ENCODE peak calls at places on chromosomes 6 and 20, in six cellular contexts. X is erythroblast; M is stimulated activated CD4-positive, alpha-beta T cell treated with anti-CD3 and anti-CD28 coated beads, Interleukin-4, amount 100 ng/mL, for 48 hours; K is C1 segment of cervical spinal cord; S is HT-29; D is HFFc6. C is an unnamed sample.

GRCh38 chr20:49964964-49965780 is 17.6 kb upstream of the SNAI1 start:
- DNase-seq in K (no peak), S (peak), M (peak), X (peak), D (no peak), C (no peak)

GRCh38 chr20:38423541-38423940 is 11.6 kb downstream of the SNHG17 start:
- DNase-seq in S (no peak), D (no peak), K (no peak), M (no peak), X (no peak), C (no peak)

GRCh38 chr6:107345398-107345797 is 114.0 kb downstream of the PDSS2 start:
- DNase-seq in K (no peak), D (no peak), M (no peak), X (no peak), S (no peak), C (no peak)

GRCh38 chr6:156395276-156395675 is 381.9 kb upstream of the ARID1B start:
- DNase-seq in M (no peak), X (no peak), D (no peak), S (no peak), K (no peak), C (peak)

GRCh38 chr20:11378252-11378651 is 539.4 kb upstream of the BTBD3 start:
- DNase-seq in D (no peak), K (no peak), S (no peak), M (no peak), X (no peak), C (no peak)

GRCh38 chr6:35400901-35401311 is 51.2 kb upstream of the FANCE start:
- DNase-seq in X (no peak), M (no peak), K (no peak), D (no peak), S (peak), C (no peak)

GRCh38 chr20:58659841-58660240 is 8.8 kb downstream of the STX16 start:
- DNase-seq in D (no peak), X (no peak), K (no peak), M (no peak), S (no peak), C (no peak)

GRCh38 chr6:146874278-146875018 is 275.7 kb downstream of the ADGB start:
- DNase-seq in K (no peak), D (no peak), M (no peak), S (no peak), X (no peak), C (no peak)

GRCh38 chr20:48295445-48295903 is 510.2 kb upstream of the SULF2 start:
- DNase-seq in M (no peak), S (peak), D (peak), K (no peak), X (no peak), C (no peak)

GRCh38 chr6:1502041-1502440 is 107.7 kb upstream of the FOXC1 start:
- DNase-seq in M (no peak), K (no peak), X (no peak), D (no peak), S (no peak), C (no peak)

GRCh38 chr6:167350731-167351655 is 26.1 kb downstream of the TTLL2 start:
- DNase-seq in K (no peak), D (no peak), M (peak), X (peak), S (peak), C (peak)

GRCh38 chr6:131368077-131368911 is 204.7 kb upstream of the ARG1 start:
- DNase-seq in X (no peak), M (no peak), S (peak), D (no peak), K (no peak), C (no peak)

GRCh38 chr20:4702562-4703280 is 19.0 kb upstream of the PRND start:
- DNase-seq in D (no peak), X (no peak), M (no peak), K (no peak), S (no peak), C (no peak)

GRCh38 chr6:169536446-169537170 is 165.2 kb downstream of the WDR27 start:
- DNase-seq in D (peak), M (no peak), K (no peak), X (no peak), S (no peak), C (no peak)

GRCh38 chr6:31575335-31575901 is at the start of gene TNF:
- DNase-seq in X (no peak), D (peak), M (peak), S (no peak), K (no peak), C (peak)

GRCh38 chr6:146598785-146599405 is at the start of gene ADGB:
- DNase-seq in S (peak), K (no peak), D (peak), M (no peak), X (peak), C (no peak)

GRCh38 chr6:146997062-146997461 is 207.2 kb upstream of the STXBP5 start:
- DNase-seq in X (no peak), S (no peak), D (peak), M (no peak), K (no peak), C (no peak)

GRCh38 chr20:21512634-21513180 is 1.2 kb downstream of the NKX2-2 start:
- DNase-seq in X (no peak), S (no peak), D (no peak), M (no peak), K (no peak), C (no peak)

GRCh38 chr6:168050861-168051586 is 28.0 kb downstream of the FRMD1 start:
- DNase-seq in K (no peak), M (no peak), S (no peak), X (no peak), D (no peak), C (no peak)

GRCh38 chr6:30882764-30883475 is 1.4 kb upstream of the DDR1 start:
- DNase-seq in K (no peak), M (no peak), D (no peak), X (no peak), S (peak), C (no peak)

GRCh38 chr6:30259140-30260035 is 46.2 kb upstream of the TRIM26 start:
- DNase-seq in D (peak), K (peak), M (peak), X (peak), S (no peak), C (peak)

GRCh38 chr6:118186676-118187567 is 279.9 kb downstream of the SLC35F1 start:
- DNase-seq in D (no peak), M (no peak), S (no peak), X (no peak), K (no peak), C (no peak)

GRCh38 chr6:142378138-142378875 is 76.5 kb downstream of the ADGRG6 start:
- DNase-seq in S (no peak), X (no peak), M (no peak), K (no peak), D (peak), C (no peak)

GRCh38 chr6:41548098-41548840 is 2.1 kb downstream of the FOXP4 start:
- DNase-seq in D (no peak), S (peak), K (no peak), X (no peak), M (peak), C (peak)

GRCh38 chr6:138331444-138331843 is 46.3 kb upstream of the SMIM28 start:
- DNase-seq in K (no peak), S (no peak), M (no peak), D (no peak), X (no peak), C (no peak)

GRCh38 chr6:81228912-81229540 is 523.5 kb downstream of the TENT5A start:
- DNase-seq in K (no peak), S (no peak), X (no peak), D (peak), M (no peak), C (no peak)

GRCh38 chr6:3335169-3335568 is 76.4 kb downstream of the PSMG4 start:
- DNase-seq in M (no peak), D (no peak), S (no peak), X (no peak), K (no peak), C (no peak)

GRCh38 chr6:74892091-74892490 is 313.8 kb downstream of the COL12A1 start:
- DNase-seq in K (no peak), X (no peak), S (no peak), M (no peak), D (no peak), C (no peak)

GRCh38 chr6:3808189-3808588 is 41.0 kb upstream of the FAM50B start:
- DNase-seq in M (no peak), X (no peak), K (no peak), S (no peak), D (no peak), C (no peak)

GRCh38 chr6:27592481-27593199 is 119.7 kb upstream of the ZNF184 start:
- DNase-seq in M (no peak), K (no peak), D (peak), S (peak), X (peak), C (no peak)

GRCh38 chr6:31356216-31356945 is 598 bp downstream of the HLA-B start:
- DNase-seq in S (no peak), D (no peak), K (no peak), M (peak), X (no peak), C (no peak)

GRCh38 chr20:63254536-63255384 is 497 bp upstream of the NKAIN4 start:
- DNase-seq in M (no peak), D (no peak), S (no peak), K (no peak), X (no peak), C (no peak)

GRCh38 chr6:82862543-82862942 is 203.1 kb downstream of the UBE3D start:
- DNase-seq in S (no peak), X (no peak), D (peak), M (no peak), K (no peak), C (no peak)

GRCh38 chr6:157066781-157067491 is 256.4 kb downstream of the TMEM242 start:
- DNase-seq in D (no peak), M (no peak), K (no peak), S (no peak), X (no peak), C (no peak)

GRCh38 chr20:38059832-38060231 is 26.3 kb downstream of the RPRD1B start:
- DNase-seq in X (no peak), D (no peak), K (no peak), M (no peak), S (peak), C (no peak)

C was measured in activated T-helper 9 cell treated with anti-CD3 and anti-CD28 coated beads, Interleukin-2, amount 50 U/mL, for 16 hours.